ENCODE peak calls at places on chromosomes 13 and 19, in nine cellular contexts. N, R, T, W, A, Q, F, S and I are unnamed samples.

GRCh38 chr19:12792853-12793289 is 1.6 kb downstream of the JUNB start:
- DNase-seq in N (no peak), R (no peak), T (no peak), W (no peak), A (no peak), Q (no peak), F (no peak), S (no peak), I (no peak)

GRCh38 chr13:19601749-19602725 is 31.4 kb upstream of the MPHOSPH8 start:
- DNase-seq in N (peak), R (peak), T (peak), W (peak), A (peak), Q (peak), F (peak), S (peak), I (no peak)

GRCh38 chr13:27273658-27274425 is 3.2 kb downstream of the RASL11A start:
- DNase-seq in N (no peak), R (no peak), T (no peak), W (peak), A (peak), Q (peak), F (peak), S (no peak), I (no peak)

GRCh38 chr19:35090160-35090794 is 25.3 kb upstream of the FXYD3 start:
- DNase-seq in N (peak), R (peak), T (no peak), W (peak), A (peak), Q (peak), F (peak), S (peak), I (peak)

GRCh38 chr13:114102521-114103288 is 29.7 kb downstream of the RASA3 start:
- DNase-seq in N (no peak), R (no peak), T (no peak), W (no peak), A (no peak), Q (no peak), F (no peak), S (no peak), I (no peak)

GRCh38 chr19:9981406-9982260 is 28.7 kb downstream of the COL5A3 start:
- DNase-seq in N (no peak), R (no peak), T (no peak), W (no peak), A (no peak), Q (no peak), F (peak), S (no peak), I (no peak)

GRCh38 chr13:45391926-45392325 is 26.2 kb downstream of the SLC25A30 start:
- DNase-seq in N (no peak), R (no peak), T (no peak), W (no peak), A (no peak), Q (no peak), F (no peak), S (no peak), I (no peak)

GRCh38 chr13:24146961-24147569 is 13.5 kb upstream of the SPATA13 start:
- DNase-seq in N (no peak), R (no peak), T (no peak), W (no peak), A (no peak), Q (no peak), F (no peak), S (no peak), I (no peak)

GRCh38 chr19:11872624-11873023 is 15.0 kb upstream of the ZNF69 start:
- DNase-seq in N (no peak), R (no peak), T (no peak), W (no peak), A (no peak), Q (no peak), F (no peak), S (no peak), I (no peak)

GRCh38 chr13:92547256-92547655 is 679.4 kb upstream of the GPC6 start:
- DNase-seq in N (no peak), R (no peak), T (no peak), W (no peak), A (peak), Q (peak), F (peak), S (no peak), I (no peak)

GRCh38 chr13:90632184-90632583 is 715.3 kb upstream of the MIR17HG start:
- DNase-seq in N (no peak), R (no peak), T (no peak), W (no peak), A (no peak), Q (no peak), F (no peak), S (no peak), I (no peak)

GRCh38 chr19:40528533-40529092 is 48.1 kb upstream of the SHKBP1 start:
- DNase-seq in N (no peak), R (no peak), T (no peak), W (no peak), A (no peak), Q (no peak), F (no peak), S (no peak), I (no peak)

GRCh38 chr19:8320564-8321066 is 560 bp downstream of the NDUFA7 start:
- DNase-seq in N (peak), R (peak), T (no peak), W (no peak), A (no peak), Q (no peak), F (no peak), S (no peak), I (no peak)

GRCh38 chr19:43575955-43576451 is 402 bp downstream of the PINLYP start:
- DNase-seq in N (no peak), R (no peak), T (no peak), W (no peak), A (no peak), Q (no peak), F (no peak), S (no peak), I (no peak)